ENCODE peak calls at places on chromosomes 11 and 22, in ten cellular contexts. T, A, J, I, C, E, D, L, P and M are unnamed samples.

GRCh38 chr22:50258361-50259292 is 2.9 kb downstream of the MAPK12 start:
- DNase-seq in C (no peak), J (no peak), I (peak), E (no peak), A (peak), P (no peak), D (no peak), T (no peak), L (no peak), M (no peak)

GRCh38 chr11:83257638-83258229 is 28.4 kb downstream of the CCDC90B start:
- DNase-seq in P (no peak), D (no peak), A (no peak), J (peak), T (no peak), L (no peak), E (peak), I (no peak), C (peak), M (no peak)

GRCh38 chr22:31945971-31946680 is 1.8 kb downstream of the YWHAH start:
- DNase-seq in A (no peak), E (no peak), I (no peak), T (no peak), J (peak), C (no peak), P (no peak), L (no peak), D (no peak), M (no peak)

GRCh38 chr11:13287026-13287425 is 9.4 kb downstream of the BMAL1 start:
- DNase-seq in D (no peak), A (no peak), I (no peak), C (no peak), L (no peak), E (no peak), P (no peak), J (no peak), T (no peak), M (no peak)

GRCh38 chr11:85902353-85902752 is 47.2 kb downstream of the CCDC83 start:
- DNase-seq in D (no peak), A (no peak), E (no peak), P (no peak), J (no peak), C (no peak), I (no peak), L (no peak), T (no peak), M (no peak)

GRCh38 chr11:126061707-126062678 is 673 bp downstream of the CDON start:
- DNase-seq in E (peak), D (peak), I (peak), T (no peak), L (no peak), A (peak), P (no peak), J (peak), C (no peak), M (peak)

GRCh38 chr11:114183041-114183511 is 113.1 kb upstream of the NNMT start:
- DNase-seq in D (no peak), T (no peak), I (no peak), J (no peak), A (no peak), P (no peak), C (no peak), L (no peak), E (peak), M (no peak)

GRCh38 chr11:46537121-46537520 is 56.7 kb downstream of the AMBRA1 start:
- DNase-seq in E (no peak), I (no peak), C (no peak), T (no peak), P (no peak), L (no peak), A (no peak), J (peak), D (peak), M (no peak)

GRCh38 chr11:119594639-119595249 is 134.3 kb downstream of the NECTIN1 start:
- DNase-seq in E (peak), L (no peak), P (no peak), C (peak), J (peak), D (no peak), A (no peak), I (no peak), T (no peak), M (no peak)

GRCh38 chr11:35553831-35554230 is 28.4 kb upstream of the PAMR1 start:
- DNase-seq in I (no peak), D (no peak), E (peak), P (no peak), C (peak), L (no peak), J (peak), A (no peak), T (no peak), M (no peak)

GRCh38 chr11:121841487-121842167 is 274.4 kb downstream of the BLID start:
- DNase-seq in P (no peak), L (no peak), C (peak), D (peak), A (no peak), T (no peak), J (peak), I (no peak), E (peak), M (no peak)

GRCh38 chr11:36510567-36511020 is 522 bp upstream of the TRAF6 start:
- DNase-seq in P (no peak), I (no peak), E (peak), T (no peak), L (no peak), A (no peak), C (no peak), D (peak), J (peak), M (no peak)

GRCh38 chr11:102320679-102321078 is 3.4 kb downstream of the BIRC3 start:
- DNase-seq in A (no peak), D (no peak), C (no peak), J (peak), E (no peak), I (no peak), L (no peak), P (no peak), T (no peak), M (no peak)

GRCh38 chr11:102318469-102318868 is 1.2 kb downstream of the BIRC3 start:
- DNase-seq in E (peak), L (no peak), A (no peak), C (no peak), J (no peak), I (no peak), D (no peak), P (no peak), T (no peak), M (no peak)

GRCh38 chr11:102319544-102319943 is 2.3 kb downstream of the BIRC3 start:
- DNase-seq in C (no peak), J (no peak), P (no peak), E (no peak), L (no peak), A (no peak), I (no peak), D (no peak), T (no peak), M (no peak)

GRCh38 chr11:102322560-102322959 is 5.3 kb downstream of the BIRC3 start:
- DNase-seq in J (no peak), A (no peak), T (no peak), C (no peak), E (no peak), P (no peak), D (no peak), L (no peak), I (no peak), M (no peak)

DNA sequence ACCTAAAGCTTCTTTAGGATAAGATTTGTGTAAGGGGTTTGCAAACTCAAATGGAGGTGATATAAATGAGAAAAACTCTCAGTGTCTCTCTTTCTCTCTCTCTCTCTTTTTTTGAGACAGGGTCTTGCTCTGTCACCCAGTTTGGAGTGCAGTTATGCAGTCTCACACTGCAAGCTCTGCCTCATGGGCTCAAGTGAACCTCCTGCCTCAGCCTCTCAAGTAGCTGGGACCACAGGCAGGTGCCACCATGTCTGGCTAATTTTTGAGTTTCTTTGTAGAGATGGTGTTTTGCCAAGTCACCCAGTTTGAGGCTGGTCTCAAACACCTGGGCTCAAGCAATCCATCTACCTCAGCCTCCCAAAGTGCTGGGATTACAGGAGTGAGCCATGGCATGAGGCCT is 2.9 kb downstream of the BIRC3 start:
- DNase-seq in T (no peak), I (no peak), J (no peak), L (no peak), D (no peak), P (no peak), E (no peak), A (no peak), C (no peak), M (no peak)
- TF ChIP-seq CTCF in T (no peak), I (no peak), J (no peak), L (no peak), D (no peak), P (no peak), E (no peak), A (no peak), C (no peak), M (no peak)

GRCh38 chr11:2698386-2699184 is 1.2 kb downstream of the KCNQ1OT1 start:
- DNase-seq in D (peak), J (no peak), T (no peak), C (no peak), E (peak), I (peak), A (no peak), L (no peak), P (peak), M (no peak)
- H3K4me3 ChIP-seq in D (peak), J (peak), T (peak), C (peak), E (peak), I (peak), A (peak), L (peak), P (peak), M (peak)

GRCh38 chr22:42632096-42632495 is 8.3 kb downstream of the ATP5MGL start:
- DNase-seq in I (no peak), T (no peak), A (no peak), D (peak), E (no peak), C (no peak), P (no peak), L (no peak), J (peak), M (no peak)
- TF ChIP-seq CTCF in I (peak), T (peak), A (peak), D (peak), E (peak), C (peak), P (no peak), L (peak), J (peak), M (no peak)

GRCh38 chr11:3163241-3163981 is 1.7 kb downstream of the OSBPL5 start:
- DNase-seq in D (no peak), J (no peak), E (no peak), L (no peak), A (peak), I (peak), C (no peak), P (peak), T (no peak), M (peak)
- H3K4me3 ChIP-seq in D (peak), J (peak), E (peak), L (no peak), A (peak), I (peak), C (peak), P (peak), T (no peak), M (peak)

GRCh38 chr22:25900390-25900789 is 158.4 kb downstream of the MYO18B start:
- DNase-seq in A (no peak), D (no peak), I (no peak), J (no peak), E (no peak), L (no peak), P (no peak), T (no peak), C (no peak), M (no peak)

GRCh38 chr22:25900880-25901279 is 158.9 kb downstream of the MYO18B start:
- DNase-seq in I (no peak), E (no peak), A (peak), L (no peak), C (no peak), J (no peak), D (peak), P (no peak), T (no peak), M (no peak)

GRCh38 chr22:25896592-25896991 is 154.6 kb downstream of the MYO18B start:
- DNase-seq in D (no peak), A (no peak), J (no peak), P (no peak), I (no peak), C (no peak), E (no peak), L (no peak), T (no peak), M (no peak)

GRCh38 chr22:25899566-25899965 is 157.6 kb downstream of the MYO18B start:
- DNase-seq in T (no peak), J (no peak), A (no peak), P (no peak), D (no peak), I (no peak), E (no peak), L (no peak), C (no peak), M (no peak)

GRCh38 chr22:25898707-25899365 is 156.8 kb downstream of the MYO18B start:
- DNase-seq in P (no peak), L (no peak), C (no peak), I (no peak), J (no peak), D (peak), E (peak), A (no peak), T (no peak), M (no peak)
- TF ChIP-seq CTCF in P (no peak), L (peak), C (no peak), I (peak), J (no peak), D (peak), E (no peak), A (peak), T (peak), M (no peak)

GRCh38 chr11:116162086-116162485 is 610.7 kb downstream of the BUD13 start:
- DNase-seq in T (no peak), I (no peak), C (no peak), J (no peak), L (no peak), D (no peak), E (no peak), P (no peak), A (no peak), M (peak)
- H3K4me3 ChIP-seq in T (no peak), I (no peak), C (no peak), J (no peak), L (no peak), D (no peak), E (no peak), P (no peak), A (no peak), M (no peak)

DNA sequence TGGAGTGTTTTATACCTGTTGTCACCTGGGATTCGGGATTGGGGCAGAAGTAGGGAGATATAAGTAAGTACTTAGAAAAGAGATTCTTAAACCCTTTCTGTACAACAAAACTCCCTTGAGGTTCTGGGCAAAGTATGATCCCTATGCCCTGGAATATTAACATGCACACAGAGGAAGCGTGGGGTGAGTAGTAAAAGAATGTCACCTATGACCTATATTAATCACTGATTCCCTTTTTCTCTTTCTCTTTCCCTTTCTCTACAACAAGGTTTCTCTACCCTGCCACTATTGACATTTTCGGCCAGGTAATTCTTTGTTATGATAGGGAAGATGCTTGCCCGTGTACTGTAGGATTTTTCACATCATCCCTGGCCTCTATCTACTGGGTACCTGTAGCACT is 209.7 kb upstream of the PLET1 start:
- DNase-seq in J (peak), T (no peak), C (no peak), A (no peak), P (no peak), E (peak), D (no peak), L (no peak), I (no peak), M (no peak)
- TF ChIP-seq CTCF in J (no peak), T (no peak), C (no peak), A (no peak), P (no peak), E (no peak), D (no peak), L (no peak), I (no peak), M (no peak)

GRCh38 chr11:116830184-116830912 is 641 bp downstream of the APOC3 start:
- DNase-seq in I (no peak), A (no peak), L (no peak), T (no peak), P (no peak), E (no peak), C (no peak), J (no peak), D (no peak), M (no peak)
- H3K4me3 ChIP-seq in I (no peak), A (no peak), L (no peak), T (no peak), P (no peak), E (no peak), C (no peak), J (no peak), D (no peak), M (no peak)